ENCODE peak calls at places on chromosomes 1 and 21, in five cellular contexts. N, X, K, W and J are unnamed samples.

GRCh38 chr1:117093091-117093534 is 28.4 kb downstream of the TRIM45 start:
- DNase-seq in X (no peak), K (peak), W (no peak), N (peak), J (no peak)

GRCh38 chr1:206842851-206843250 is 22.6 kb upstream of the IL20 start:
- DNase-seq in K (no peak), N (peak), W (no peak), X (no peak), J (no peak)

GRCh38 chr1:230713915-230714764 is at the start of gene AGT:
- DNase-seq in W (peak), K (no peak), N (no peak), X (no peak), J (peak)

GRCh38 chr1:13543927-13544556 is 30.2 kb upstream of the LRRC38 start:
- DNase-seq in K (peak), W (peak), X (peak), N (peak), J (peak)

GRCh38 chr1:23423415-23424170 is 955 bp downstream of the TCEA3 start:
- DNase-seq in K (no peak), N (no peak), W (no peak), X (peak), J (peak)

GRCh38 chr1:19365711-19366110 is 53.6 kb downstream of the SLC66A1 start:
- DNase-seq in N (no peak), W (no peak), X (no peak), K (no peak), J (no peak)

GRCh38 chr1:91851130-91852010 is 34.6 kb downstream of the TGFBR3 start:
- DNase-seq in W (peak), K (peak), X (peak), N (no peak), J (peak)

GRCh38 chr1:198416276-198416675 is 124.2 kb downstream of the ATP6V1G3 start:
- DNase-seq in N (no peak), X (no peak), W (no peak), K (no peak), J (no peak)

GRCh38 chr1:151990058-151990855 is 3.4 kb downstream of the S100A10 start:
- DNase-seq in X (no peak), N (no peak), K (no peak), W (no peak), J (no peak)

GRCh38 chr21:25878334-25878733 is 143.6 kb downstream of the GABPA start:
- DNase-seq in K (no peak), N (no peak), X (no peak), W (no peak), J (no peak)

GRCh38 chr1:244066954-244067716 is 16.1 kb downstream of the ZBTB18 start:
- DNase-seq in W (no peak), X (no peak), K (no peak), N (no peak), J (no peak)

GRCh38 chr1:167798951-167799350 is 77.2 kb downstream of the MPZL1 start:
- DNase-seq in X (no peak), N (no peak), W (no peak), K (no peak), J (no peak)

GRCh38 chr1:162847839-162848453 is 13.0 kb downstream of the CCDC190 start:
- DNase-seq in K (peak), W (peak), X (peak), N (peak), J (peak)

GRCh38 chr1:32199717-32200072 is 700 bp upstream of the CCDC28B start:
- DNase-seq in W (peak), X (no peak), K (no peak), N (no peak), J (peak)

GRCh38 chr1:157833155-157833554 is 8.5 kb downstream of the CD5L start:
- DNase-seq in K (no peak), W (no peak), N (no peak), X (no peak), J (no peak)

GRCh38 chr1:55584521-55585401 is 369.6 kb upstream of the USP24 start:
- DNase-seq in N (peak), X (no peak), W (no peak), K (peak), J (no peak)

GRCh38 chr1:6157528-6158174 is 22.5 kb downstream of the CHD5 start:
- DNase-seq in K (peak), N (no peak), W (no peak), X (no peak), J (peak)

GRCh38 chr1:203368624-203369451 is 17.9 kb upstream of the FMOD start:
- DNase-seq in K (peak), W (peak), N (no peak), X (no peak), J (no peak)

GRCh38 chr1:118110580-118110979 is 74.4 kb downstream of the SPAG17 start:
- DNase-seq in N (no peak), X (no peak), W (no peak), K (no peak), J (no peak)

GRCh38 chr1:34743775-34744174 is 11.1 kb upstream of the GJB5 start:
- DNase-seq in X (no peak), W (no peak), N (no peak), K (no peak), J (no peak)

GRCh38 chr1:91871994-91872393 is 14.0 kb downstream of the TGFBR3 start:
- DNase-seq in W (no peak), N (no peak), X (no peak), K (no peak), J (no peak)

GRCh38 chr1:74317663-74318062 is 82.5 kb downstream of the TNNI3K start:
- DNase-seq in X (no peak), N (no peak), K (no peak), W (no peak), J (no peak)

GRCh38 chr1:119254067-119254720 is 113.7 kb upstream of the WARS2 start:
- DNase-seq in X (no peak), N (no peak), K (no peak), W (no peak), J (no peak)

GRCh38 chr1:44170281-44170823 is 28.9 kb upstream of the KLF18 start:
- DNase-seq in W (no peak), N (no peak), K (no peak), X (no peak), J (no peak)

GRCh38 chr1:200916152-200916551 is 21.5 kb downstream of the INAVA start:
- DNase-seq in N (no peak), W (no peak), X (no peak), K (no peak), J (no peak)

GRCh38 chr1:113765306-113765705 is 6.0 kb upstream of the PHTF1 start:
- DNase-seq in X (no peak), K (no peak), N (no peak), W (no peak), J (no peak)

GRCh38 chr1:217407426-217407825 is 223.5 kb downstream of the GPATCH2 start:
- DNase-seq in K (no peak), W (no peak), N (no peak), X (no peak), J (no peak)

GRCh38 chr1:15617874-15618684 is 821 bp downstream of the DDI2 start:
- DNase-seq in N (no peak), K (no peak), W (peak), X (peak), J (no peak)

GRCh38 chr1:86741947-86742572 is 37.7 kb downstream of the SH3GLB1 start:
- DNase-seq in X (no peak), N (peak), W (peak), K (peak), J (no peak)

GRCh38 chr1:167562697-167563096 is 9.1 kb upstream of the CREG1 start:
- DNase-seq in X (no peak), W (no peak), K (no peak), N (no peak), J (no peak)

GRCh38 chr1:230972855-230973271 is 5.8 kb downstream of the TTC13 start:
- DNase-seq in X (no peak), K (no peak), W (no peak), N (no peak), J (no peak)

GRCh38 chr1:51570063-51570720 is 46.7 kb upstream of the OSBPL9 start:
- DNase-seq in K (no peak), W (no peak), N (no peak), X (no peak), J (no peak)

GRCh38 chr1:69121708-69122107 is 446.0 kb upstream of the LRRC7 start:
- DNase-seq in X (no peak), K (no peak), W (no peak), N (no peak), J (no peak)

GRCh38 chr1:66833112-66833511 is 32.0 kb upstream of the INSL5 start:
- DNase-seq in W (no peak), N (no peak), K (no peak), X (no peak), J (no peak)

GRCh38 chr1:216281757-216282156 is 141.5 kb downstream of the USH2A start:
- DNase-seq in W (no peak), X (no peak), N (no peak), K (no peak), J (no peak)

GRCh38 chr21:34836103-34836932 is 167.5 kb downstream of the CLIC6 start:
- DNase-seq in N (no peak), K (peak), X (peak), W (no peak), J (no peak)

GRCh38 chr1:215824245-215824644 is 257.1 kb downstream of the KCTD3 start:
- DNase-seq in X (no peak), W (no peak), N (no peak), K (no peak), J (no peak)

GRCh38 chr1:231778009-231778719 is 151.6 kb downstream of the DISC1 start:
- DNase-seq in K (peak), W (peak), N (no peak), X (no peak), J (peak)

GRCh38 chr1:28506907-28507246 is 1.0 kb downstream of the RCC1 start:
- DNase-seq in W (no peak), K (no peak), X (no peak), N (no peak), J (no peak)

GRCh38 chr1:28503117-28503516 is 2.7 kb upstream of the RCC1 start:
- DNase-seq in N (no peak), K (no peak), W (no peak), X (no peak), J (no peak)

GRCh38 chr1:28499553-28499952 is 6.3 kb upstream of the RCC1 start:
- DNase-seq in K (no peak), N (no peak), X (no peak), W (no peak), J (no peak)

GRCh38 chr1:28505406-28506187 is at the start of gene RCC1:
- DNase-seq in X (peak), N (peak), K (peak), W (peak), J (peak)

DNA sequence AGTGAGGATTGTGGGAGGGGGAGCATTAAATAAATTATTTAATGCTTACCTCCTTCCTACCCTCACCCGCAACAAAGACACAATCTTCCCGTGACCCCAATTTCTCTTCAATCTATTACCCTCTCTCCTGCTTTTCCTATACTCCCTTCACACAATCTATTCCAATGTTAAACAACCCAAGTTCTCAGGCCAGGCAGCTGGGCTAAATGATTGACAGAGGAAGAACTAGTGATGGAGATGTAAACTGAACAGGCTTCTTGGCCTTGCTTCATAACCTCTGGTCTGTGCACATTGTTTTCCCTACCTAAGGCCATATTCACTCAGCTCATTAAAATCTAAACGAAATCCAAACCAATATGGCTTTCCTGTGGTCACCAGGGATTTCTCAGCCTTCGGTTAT is 3.9 kb upstream of the RCC1 start:
- DNase-seq in N (no peak), K (no peak), W (no peak), X (no peak), J (no peak)
- H3K27ac ChIP-seq in N (no peak), K (no peak), W (no peak), X (no peak), J (peak)

GRCh38 chr21:29298348-29299045 is at the start of gene BACH1:
- DNase-seq in K (peak), X (peak), N (peak), W (peak), J (peak)
- H3K27ac ChIP-seq in K (peak), X (peak), N (peak), W (peak), J (peak)

DNA sequence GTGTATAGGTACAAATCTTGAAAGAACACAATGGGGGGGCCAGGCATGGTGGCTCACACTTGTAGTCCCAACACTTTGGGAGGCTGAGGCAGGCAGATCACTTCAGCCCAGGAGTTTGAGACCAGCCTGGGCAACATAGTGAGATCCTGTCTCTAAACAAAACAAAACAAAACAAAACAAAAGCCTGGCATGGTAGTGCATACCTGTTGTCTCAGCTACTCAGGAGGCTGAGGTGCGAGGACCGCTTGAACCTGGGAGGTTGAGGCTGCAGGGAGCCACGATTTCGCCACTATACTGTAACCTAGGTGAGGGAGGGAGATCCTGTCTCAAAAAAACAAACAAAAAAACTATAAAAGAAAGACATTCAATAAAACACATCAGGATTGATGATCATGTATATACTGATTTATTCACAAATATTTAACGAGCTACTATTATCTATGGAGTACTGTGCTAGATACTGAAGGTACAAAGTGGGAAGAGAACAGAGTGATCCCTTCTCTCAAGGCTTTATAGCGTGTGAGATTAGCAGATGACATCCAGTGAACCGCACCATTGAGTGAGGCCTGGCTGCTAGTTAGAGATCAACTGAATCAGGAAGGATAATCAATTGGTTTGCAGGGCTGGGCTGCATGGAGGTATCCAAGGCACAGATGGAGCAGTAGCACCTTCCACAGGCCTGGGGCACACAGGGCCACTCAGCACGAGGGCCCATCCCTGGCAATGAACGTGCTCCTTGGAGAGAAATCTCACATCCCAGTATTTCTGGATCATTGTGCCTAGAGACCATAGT is 26.4 kb downstream of the ELF3 start:
- DNase-seq in K (no peak), X (no peak), W (no peak), N (no peak), J (peak)
- H3K27ac ChIP-seq in K (peak), X (no peak), W (no peak), N (no peak), J (peak)

GRCh38 chr1:11802616-11802972 is 3.2 kb downstream of the MTHFR start:
- DNase-seq in K (no peak), X (peak), N (no peak), W (peak), J (no peak)
- H3K27ac ChIP-seq in K (no peak), X (peak), N (peak), W (peak), J (peak)

DNA sequence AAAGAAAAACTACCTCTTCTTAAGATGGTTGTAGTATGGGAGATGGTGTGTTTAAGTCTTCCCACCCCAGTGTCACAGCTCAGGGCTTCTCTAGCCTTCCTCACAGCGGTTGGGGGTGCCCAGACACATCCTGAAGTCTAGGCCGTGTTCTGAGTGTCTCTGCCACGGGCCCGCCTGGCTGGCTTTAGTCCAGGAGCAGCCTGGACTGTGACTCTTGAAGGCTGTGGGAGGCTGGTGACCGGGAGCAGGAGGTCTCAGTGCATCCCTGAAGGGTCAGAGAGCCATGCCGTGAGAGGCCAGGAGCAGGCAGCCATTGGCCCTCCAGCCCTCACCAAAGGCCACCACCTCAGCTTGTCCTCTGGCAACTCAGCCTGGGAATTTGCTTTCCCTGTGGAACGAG is 4.5 kb downstream of the EPHX1 start:
- DNase-seq in X (no peak), N (no peak), W (no peak), K (no peak), J (no peak)
- H3K27ac ChIP-seq in X (peak), N (no peak), W (peak), K (peak), J (peak)